ENCODE peak calls at places on chromosomes 11 and 22, in five cellular contexts. P, M, E, A and J are unnamed samples.

GRCh38 chr11:92528051-92528450 is 303.4 kb downstream of the FAT3 start:
- DNase-seq in M (peak), P (peak), A (no peak), E (peak), J (no peak)

GRCh38 chr11:69657456-69657910 is 16.5 kb downstream of the CCND1 start:
- DNase-seq in A (no peak), P (no peak), E (no peak), M (no peak), J (no peak)

GRCh38 chr22:46355369-46355995 is 20.0 kb downstream of the TRMU start:
- DNase-seq in P (peak), E (peak), M (peak), A (no peak), J (no peak)

GRCh38 chr22:24510694-24511625 is 15.8 kb downstream of the UPB1 start:
- DNase-seq in E (peak), M (peak), A (peak), P (peak), J (no peak)

GRCh38 chr11:9787260-9787659 is 123.4 kb downstream of the SWAP70 start:
- DNase-seq in A (no peak), E (no peak), M (no peak), P (peak), J (no peak)

GRCh38 chr11:121067453-121067852 is 33.6 kb upstream of the TECTA start:
- DNase-seq in A (no peak), E (no peak), M (peak), P (no peak), J (no peak)

GRCh38 chr11:7638710-7639642 is 34.3 kb downstream of the CYB5R2 start:
- DNase-seq in A (no peak), M (no peak), P (no peak), E (no peak), J (no peak)

GRCh38 chr22:36885474-36885873 is 24.7 kb downstream of the NCF4 start:
- DNase-seq in M (no peak), E (no peak), A (no peak), P (no peak), J (no peak)

GRCh38 chr11:113137735-113138529 is 176.5 kb upstream of the TTC12 start:
- DNase-seq in M (no peak), E (no peak), A (no peak), P (no peak), J (peak)

GRCh38 chr11:111982019-111982464 is 43.2 kb upstream of the DLAT start:
- DNase-seq in M (peak), E (no peak), P (peak), A (peak), J (peak)

GRCh38 chr11:73614591-73614990 is 16.7 kb upstream of the FAM168A start:
- DNase-seq in A (no peak), P (no peak), E (no peak), M (no peak), J (no peak)

GRCh38 chr11:34644669-34645406 is 23.9 kb downstream of the EHF start:
- DNase-seq in M (peak), A (no peak), P (peak), E (peak), J (no peak)

GRCh38 chr11:12164061-12165014 is 53.9 kb downstream of the MICAL2 start:
- DNase-seq in M (peak), A (peak), E (peak), P (peak), J (no peak)

GRCh38 chr11:4072668-4073285 is 21.8 kb upstream of the RRM1 start:
- DNase-seq in M (peak), A (peak), E (peak), P (peak), J (peak)

GRCh38 chr11:61340985-61341384 is 8.0 kb downstream of the TKFC start:
- DNase-seq in A (no peak), E (no peak), M (no peak), P (no peak), J (no peak)

GRCh38 chr11:1773711-1774550 is 10.2 kb upstream of the CTSD start:
- DNase-seq in A (no peak), E (no peak), M (no peak), P (no peak), J (no peak)

GRCh38 chr22:39661842-39662676 is 91.5 kb downstream of the CACNA1I start:
- DNase-seq in A (no peak), M (no peak), E (no peak), P (no peak), J (peak)